ENCODE peak calls at places on chromosomes 13 and 19, in five cellular contexts. One of them, this sample, is unnamed.

GRCh38 chr13:41608779-41609178 is 151.4 kb downstream of the RGCC start:
- DNase-seq in CD8-positive, alpha-beta T cell: no peak
- DNase-seq in fibroblast of pulmonary artery: no peak
- DNase-seq in PC-3: no peak
- DNase-seq in WTC11: no peak
- DNase-seq in this sample: no peak

GRCh38 chr13:72390909-72391308 is 336.5 kb downstream of the MZT1 start:
- DNase-seq in fibroblast of pulmonary artery: peak
- DNase-seq in CD8-positive, alpha-beta T cell: no peak
- DNase-seq in PC-3: peak
- DNase-seq in WTC11: no peak
- DNase-seq in this sample: no peak

GRCh38 chr19:45468159-45468651 is 409 bp downstream of the FOSB start:
- DNase-seq in CD8-positive, alpha-beta T cell: peak
- DNase-seq in fibroblast of pulmonary artery: no peak
- DNase-seq in PC-3: no peak
- DNase-seq in WTC11: no peak
- DNase-seq in this sample: no peak

GRCh38 chr13:74040200-74040599 is 94.0 kb downstream of the KLF12 start:
- DNase-seq in fibroblast of pulmonary artery: peak
- DNase-seq in WTC11: peak
- DNase-seq in CD8-positive, alpha-beta T cell: peak
- DNase-seq in PC-3: peak
- DNase-seq in this sample: no peak

GRCh38 chr19:37691881-37692504 is 27.6 kb downstream of the ZNF607 start:
- DNase-seq in CD8-positive, alpha-beta T cell: peak
- DNase-seq in WTC11: peak
- DNase-seq in fibroblast of pulmonary artery: peak
- DNase-seq in PC-3: no peak
- DNase-seq in this sample: peak

GRCh38 chr19:33664744-33665143 is 43.0 kb downstream of the CHST8 start:
- DNase-seq in WTC11: no peak
- DNase-seq in CD8-positive, alpha-beta T cell: no peak
- DNase-seq in fibroblast of pulmonary artery: no peak
- DNase-seq in PC-3: no peak
- DNase-seq in this sample: no peak

GRCh38 chr19:34124828-34125227 is 47.5 kb upstream of the LSM14A start:
- DNase-seq in PC-3: peak
- DNase-seq in fibroblast of pulmonary artery: no peak
- DNase-seq in CD8-positive, alpha-beta T cell: no peak
- DNase-seq in WTC11: no peak
- DNase-seq in this sample: no peak

GRCh38 chr19:51019544-51019925 is at the start of gene KLK10:
- DNase-seq in WTC11: no peak
- DNase-seq in fibroblast of pulmonary artery: no peak
- DNase-seq in PC-3: no peak
- DNase-seq in CD8-positive, alpha-beta T cell: no peak
- DNase-seq in this sample: no peak

GRCh38 chr13:99464441-99464949 is 36.8 kb upstream of the TM9SF2 start:
- DNase-seq in CD8-positive, alpha-beta T cell: no peak
- DNase-seq in fibroblast of pulmonary artery: no peak
- DNase-seq in WTC11: no peak
- DNase-seq in PC-3: no peak
- DNase-seq in this sample: peak

GRCh38 chr19:12983561-12984142 is 11.6 kb upstream of the NFIX start:
- DNase-seq in PC-3: peak
- DNase-seq in CD8-positive, alpha-beta T cell: peak
- DNase-seq in fibroblast of pulmonary artery: peak
- DNase-seq in WTC11: peak
- DNase-seq in this sample: peak

GRCh38 chr19:41774515-41774980 is 19.2 kb downstream of the CEACAM6 start:
- DNase-seq in fibroblast of pulmonary artery: no peak
- DNase-seq in WTC11: no peak
- DNase-seq in CD8-positive, alpha-beta T cell: peak
- DNase-seq in PC-3: peak
- DNase-seq in this sample: no peak

GRCh38 chr13:110645750-110646149 is 30.4 kb downstream of the NAXD start:
- DNase-seq in WTC11: no peak
- DNase-seq in PC-3: no peak
- DNase-seq in fibroblast of pulmonary artery: no peak
- DNase-seq in CD8-positive, alpha-beta T cell: no peak
- DNase-seq in this sample: no peak

GRCh38 chr19:16736709-16737108 is 17.1 kb downstream of the NWD1 start:
- DNase-seq in PC-3: peak
- DNase-seq in CD8-positive, alpha-beta T cell: no peak
- DNase-seq in fibroblast of pulmonary artery: no peak
- DNase-seq in WTC11: no peak
- DNase-seq in this sample: no peak

GRCh38 chr13:44899967-44900366 is 89.3 kb downstream of the NUFIP1 start:
- DNase-seq in CD8-positive, alpha-beta T cell: no peak
- DNase-seq in WTC11: no peak
- DNase-seq in PC-3: peak
- DNase-seq in fibroblast of pulmonary artery: no peak
- DNase-seq in this sample: no peak
- TF ChIP-seq CTCF in CD8-positive, alpha-beta T cell: no peak
- TF ChIP-seq CTCF in WTC11: no peak
- TF ChIP-seq CTCF in PC-3: no peak
- TF ChIP-seq CTCF in fibroblast of pulmonary artery: no peak
- TF ChIP-seq CTCF in this sample: no peak

GRCh38 chr19:10551698-10552301 is 8.1 kb downstream of the ATG4D start:
- DNase-seq in CD8-positive, alpha-beta T cell: peak
- DNase-seq in WTC11: peak
- DNase-seq in PC-3: peak
- DNase-seq in fibroblast of pulmonary artery: peak
- DNase-seq in this sample: no peak
- TF ChIP-seq CTCF in CD8-positive, alpha-beta T cell: no peak
- TF ChIP-seq CTCF in WTC11: no peak
- TF ChIP-seq CTCF in PC-3: peak
- TF ChIP-seq CTCF in fibroblast of pulmonary artery: peak
- TF ChIP-seq CTCF in this sample: no peak

GRCh38 chr19:55160986-55161365 is 3.4 kb upstream of the TNNI3 start:
- DNase-seq in CD8-positive, alpha-beta T cell: no peak
- DNase-seq in PC-3: no peak
- DNase-seq in fibroblast of pulmonary artery: no peak
- DNase-seq in WTC11: no peak
- DNase-seq in this sample: no peak

GRCh38 chr19:55166530-55167268 is at the start of gene DNAAF3:
- DNase-seq in WTC11: peak
- DNase-seq in PC-3: peak
- DNase-seq in CD8-positive, alpha-beta T cell: peak
- DNase-seq in fibroblast of pulmonary artery: peak
- DNase-seq in this sample: peak

GRCh38 chr19:55169136-55169535 is 2.7 kb upstream of the DNAAF3 start:
- DNase-seq in fibroblast of pulmonary artery: no peak
- DNase-seq in CD8-positive, alpha-beta T cell: no peak
- DNase-seq in WTC11: no peak
- DNase-seq in PC-3: no peak
- DNase-seq in this sample: no peak

GRCh38 chr19:55161571-55162322 is 4.2 kb upstream of the TNNI3 start:
- DNase-seq in WTC11: peak
- DNase-seq in PC-3: no peak
- DNase-seq in CD8-positive, alpha-beta T cell: no peak
- DNase-seq in fibroblast of pulmonary artery: no peak
- DNase-seq in this sample: no peak

DNA sequence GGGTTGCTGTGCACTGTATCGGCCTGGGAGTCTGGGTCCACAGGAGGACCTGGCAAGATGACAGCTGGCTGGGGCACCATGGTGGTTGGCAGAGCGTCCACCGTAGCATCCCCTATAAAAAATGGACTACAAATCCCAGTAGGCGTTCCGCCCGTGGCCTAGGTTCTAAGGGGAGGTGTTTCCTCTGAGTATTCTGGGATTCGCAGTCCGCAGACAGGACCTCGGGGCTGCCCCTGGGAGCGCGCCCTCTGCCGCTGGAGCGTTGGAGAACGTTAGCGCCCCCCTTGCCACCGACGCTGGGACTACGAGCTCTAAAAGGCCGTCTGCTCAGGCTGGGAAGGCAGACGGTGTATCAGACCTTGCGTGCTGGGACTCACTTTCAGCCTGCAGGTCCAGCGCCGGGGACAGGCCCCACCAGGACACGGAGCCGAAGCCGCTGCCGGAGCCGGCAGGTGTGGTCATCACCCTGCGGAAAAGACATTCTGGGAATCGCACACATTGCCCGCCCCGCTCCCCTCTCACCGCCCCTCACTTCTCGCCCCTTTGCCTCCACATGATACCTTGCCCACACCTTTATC is 372 bp downstream of the DNAAF3 start:
- DNase-seq in fibroblast of pulmonary artery: peak
- DNase-seq in WTC11: peak
- DNase-seq in PC-3: peak
- DNase-seq in CD8-positive, alpha-beta T cell: peak
- DNase-seq in this sample: peak
- TF ChIP-seq CTCF in fibroblast of pulmonary artery: peak
- TF ChIP-seq CTCF in WTC11: peak
- TF ChIP-seq CTCF in PC-3: peak
- TF ChIP-seq CTCF in CD8-positive, alpha-beta T cell: no peak
- TF ChIP-seq CTCF in this sample: peak

GRCh38 chr13:109196896-109197295 is 567.5 kb downstream of the MYO16 start:
- DNase-seq in WTC11: peak
- DNase-seq in PC-3: no peak
- DNase-seq in fibroblast of pulmonary artery: no peak
- DNase-seq in CD8-positive, alpha-beta T cell: no peak
- DNase-seq in this sample: no peak
- TF ChIP-seq CTCF in WTC11: no peak
- TF ChIP-seq CTCF in PC-3: no peak
- TF ChIP-seq CTCF in fibroblast of pulmonary artery: no peak
- TF ChIP-seq CTCF in CD8-positive, alpha-beta T cell: no peak
- TF ChIP-seq CTCF in this sample: no peak

This sample was measured in GM13976.